ENCODE peak calls at places on chromosomes 7 and 10, in four cellular contexts. S, H, Z and O are unnamed samples.
A peak's percentile ranks its signal among the peaks of the same experiment; 100 is the strongest.

GRCh38 chr7:139582671-139583155 is 59.2 kb downstream of the CLEC2L start:
- DNase-seq in S (no peak), H (no peak), Z (no peak), O (no peak)

GRCh38 chr7:123143206-123143605 is 56.6 kb downstream of the SLC13A1 start:
- DNase-seq in S (no peak), H (no peak), Z (no peak), O (no peak)

GRCh38 chr10:118584181-118584954 is 11.1 kb downstream of the PRLHR start:
- DNase-seq in S (no peak), H (peak; percentile 81), Z (no peak), O (peak; percentile 87)

GRCh38 chr7:9124320-9124719 is 690.9 kb downstream of the NXPH1 start:
- DNase-seq in S (no peak), H (no peak), Z (no peak), O (no peak)

GRCh38 chr7:102439963-102440795 is 6.8 kb downstream of the ORAI2 start:
- DNase-seq in S (peak; percentile 60), H (peak; percentile 84), Z (no peak), O (peak; percentile 84)

GRCh38 chr7:35260254-35260653 is 6.4 kb upstream of the TBX20 start:
- DNase-seq in S (peak; percentile 40), H (no peak), Z (no peak), O (no peak)

GRCh38 chr10:79123547-79123963 is 54.8 kb downstream of the ZMIZ1 start:
- DNase-seq in S (no peak), H (no peak), Z (no peak), O (no peak)

GRCh38 chr7:157493776-157494175 is 157.0 kb downstream of the DNAJB6 start:
- DNase-seq in S (no peak), H (no peak), Z (no peak), O (no peak)

GRCh38 chr10:5932345-5932744 is 42.3 kb downstream of the FBH1 start:
- DNase-seq in S (no peak), H (no peak), Z (no peak), O (no peak)

GRCh38 chr10:79440281-79440680 is 5.1 kb downstream of the ZCCHC24 start:
- DNase-seq in S (no peak), H (no peak), Z (no peak), O (no peak)

GRCh38 chr10:71933651-71934050 is 30.5 kb upstream of the CHST3 start:
- DNase-seq in S (no peak), H (no peak), Z (no peak), O (no peak)

GRCh38 chr7:130867581-130868136 is 133.7 kb upstream of the KLF14 start:
- DNase-seq in S (no peak), H (no peak), Z (no peak), O (no peak)

GRCh38 chr10:5692476-5693358 is 8.1 kb downstream of the TASOR2 start:
- DNase-seq in S (peak; percentile 81), H (peak; percentile 42), Z (peak; percentile 87), O (no peak)

GRCh38 chr7:147053761-147054160 is 937.2 kb downstream of the CNTNAP2 start:
- DNase-seq in S (peak; percentile 24), H (no peak), Z (no peak), O (no peak)

GRCh38 chr10:110408943-110409342 is 88.8 kb upstream of the DUSP5 start:
- DNase-seq in S (no peak), H (no peak), Z (no peak), O (no peak)

GRCh38 chr7:3028071-3028766 is 15.4 kb downstream of the CARD11 start:
- DNase-seq in S (no peak), H (peak; percentile 80), Z (no peak), O (peak; percentile 2)

GRCh38 chr10:56920586-56921250 is 559.7 kb upstream of the ZWINT start:
- DNase-seq in S (no peak), H (no peak), Z (no peak), O (no peak)

GRCh38 chr10:72104472-72105097 is 16.2 kb upstream of the SPOCK2 start:
- DNase-seq in S (no peak), H (peak; percentile 27), Z (no peak), O (no peak)

GRCh38 chr7:106283831-106284515 is 810 bp downstream of the NAMPT start:
- DNase-seq in S (peak; percentile 44), H (peak; percentile 56), Z (peak; percentile 58), O (peak; percentile 9)

GRCh38 chr7:50507898-50508470 is 57.2 kb downstream of the DDC start:
- DNase-seq in S (no peak), H (no peak), Z (no peak), O (no peak)

GRCh38 chr7:16934947-16935742 is 53.4 kb upstream of the AGR3 start:
- DNase-seq in S (no peak), H (peak; percentile 40), Z (no peak), O (no peak)

GRCh38 chr10:125144209-125144608 is 16.2 kb downstream of the CTBP2 start:
- DNase-seq in S (no peak), H (no peak), Z (no peak), O (no peak)

GRCh38 chr7:4169505-4169904 is 512.6 kb upstream of the FOXK1 start:
- DNase-seq in S (no peak), H (peak; percentile 17), Z (no peak), O (no peak)

GRCh38 chr7:149854611-149855367 is 16.6 kb downstream of the ZNF862 start:
- DNase-seq in S (peak; percentile 67), H (no peak), Z (no peak), O (peak; percentile 47)

GRCh38 chr7:112103246-112103645 is 103.0 kb downstream of the DOCK4 start:
- DNase-seq in S (peak; percentile 56), H (peak; percentile 89), Z (no peak), O (no peak)

GRCh38 chr10:132040046-132040445 is 25.7 kb upstream of the JAKMIP3 start:
- DNase-seq in S (no peak), H (no peak), Z (no peak), O (no peak)

GRCh38 chr10:47092822-47093221 is 181.6 kb downstream of the PTPN20 start:
- DNase-seq in S (no peak), H (no peak), Z (no peak), O (no peak)

GRCh38 chr10:15083674-15084501 is 4.7 kb downstream of the ACBD7 start:
- DNase-seq in S (no peak), H (no peak), Z (no peak), O (no peak)

GRCh38 chr10:118950190-118950658 is 79.3 kb upstream of the NANOS1 start:
- DNase-seq in S (no peak), H (peak; percentile 47), Z (no peak), O (peak; percentile 28)

GRCh38 chr10:114876602-114877300 is 55.2 kb downstream of the FHIP2A start:
- DNase-seq in S (peak; percentile 96), H (peak; percentile 64), Z (peak; percentile 33), O (peak; percentile 52)

GRCh38 chr10:5942471-5942870 is 34.9 kb downstream of the IL15RA start:
- DNase-seq in S (no peak), H (peak; percentile 4), Z (no peak), O (no peak)

GRCh38 chr7:130144632-130145171 is 60.5 kb downstream of the TMEM209 start:
- DNase-seq in S (no peak), H (peak; percentile 86), Z (no peak), O (peak; percentile 43)

GRCh38 chr10:6953131-6953834 is 373.2 kb upstream of the PRKCQ start:
- DNase-seq in S (no peak), H (no peak), Z (no peak), O (no peak)

GRCh38 chr7:30971840-30972563 is 8.2 kb downstream of the GHRHR start:
- DNase-seq in S (no peak), H (no peak), Z (no peak), O (no peak)

GRCh38 chr10:123854498-123854897 is 37.1 kb downstream of the CPXM2 start:
- DNase-seq in S (no peak), H (no peak), Z (no peak), O (no peak)

GRCh38 chr7:108093341-108093740 is 36.8 kb downstream of the LAMB4 start:
- DNase-seq in S (no peak), H (peak; percentile 81), Z (no peak), O (no peak)

GRCh38 chr7:26397786-26398435 is 106.2 kb downstream of the SNX10 start:
- DNase-seq in S (peak; percentile 76), H (peak; percentile 5), Z (no peak), O (no peak)

DNA sequence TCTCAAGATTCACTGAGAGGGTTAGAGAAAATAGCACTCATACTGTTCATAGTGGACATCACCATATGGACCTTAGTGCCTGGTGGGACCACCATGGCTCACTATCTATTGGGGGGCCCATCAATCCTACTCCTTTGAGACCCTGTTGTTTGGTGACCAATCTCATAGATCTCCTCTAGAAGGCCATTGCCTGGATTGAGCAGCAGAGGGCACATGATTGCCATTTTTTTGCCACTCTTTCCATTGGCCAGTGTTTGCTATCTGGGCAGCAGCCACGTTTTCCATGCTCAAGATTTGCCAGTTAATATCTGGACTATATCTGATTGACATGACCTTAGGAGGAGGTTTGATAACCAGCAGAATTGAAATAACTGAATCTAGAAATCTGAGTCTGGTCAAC is 244.5 kb downstream of the ITGB1 start:
- DNase-seq in S (peak; percentile 4), H (peak; percentile 9), Z (no peak), O (no peak)
- TF ChIP-seq CTCF in S (no peak), H (no peak), Z (peak; percentile 3), O (peak; percentile 53)

GRCh38 chr10:115968236-115968635 is 304.8 kb downstream of the GFRA1 start:
- DNase-seq in S (peak; percentile 6), H (no peak), Z (no peak), O (no peak)

GRCh38 chr10:115964827-115965226 is 308.2 kb downstream of the GFRA1 start:
- DNase-seq in S (no peak), H (no peak), Z (no peak), O (no peak)

GRCh38 chr10:115969591-115969990 is 303.4 kb downstream of the GFRA1 start:
- DNase-seq in S (no peak), H (no peak), Z (no peak), O (no peak)

GRCh38 chr10:115958043-115958442 is 315.0 kb downstream of the GFRA1 start:
- DNase-seq in S (peak; percentile 51), H (no peak), Z (no peak), O (no peak)

GRCh38 chr10:115963848-115964247 is 309.2 kb downstream of the GFRA1 start:
- DNase-seq in S (peak; percentile 19), H (peak; percentile 22), Z (no peak), O (peak; percentile 15)
- TF ChIP-seq CTCF in S (no peak), H (peak; percentile 14), Z (no peak), O (peak; percentile 59)

GRCh38 chr7:140726304-140726703 is 29.8 kb downstream of the NDUFB2 start:
- DNase-seq in S (peak; percentile 55), H (peak; percentile 55), Z (no peak), O (peak; percentile 9)
- TF ChIP-seq CTCF in S (peak; percentile 61), H (peak; percentile 44), Z (peak; percentile 49), O (peak; percentile 61)

GRCh38 chr7:93812061-93812460 is 78.5 kb downstream of the TFPI2 start:
- DNase-seq in S (no peak), H (no peak), Z (no peak), O (no peak)
- TF ChIP-seq CTCF in S (no peak), H (no peak), Z (no peak), O (no peak)

DNA sequence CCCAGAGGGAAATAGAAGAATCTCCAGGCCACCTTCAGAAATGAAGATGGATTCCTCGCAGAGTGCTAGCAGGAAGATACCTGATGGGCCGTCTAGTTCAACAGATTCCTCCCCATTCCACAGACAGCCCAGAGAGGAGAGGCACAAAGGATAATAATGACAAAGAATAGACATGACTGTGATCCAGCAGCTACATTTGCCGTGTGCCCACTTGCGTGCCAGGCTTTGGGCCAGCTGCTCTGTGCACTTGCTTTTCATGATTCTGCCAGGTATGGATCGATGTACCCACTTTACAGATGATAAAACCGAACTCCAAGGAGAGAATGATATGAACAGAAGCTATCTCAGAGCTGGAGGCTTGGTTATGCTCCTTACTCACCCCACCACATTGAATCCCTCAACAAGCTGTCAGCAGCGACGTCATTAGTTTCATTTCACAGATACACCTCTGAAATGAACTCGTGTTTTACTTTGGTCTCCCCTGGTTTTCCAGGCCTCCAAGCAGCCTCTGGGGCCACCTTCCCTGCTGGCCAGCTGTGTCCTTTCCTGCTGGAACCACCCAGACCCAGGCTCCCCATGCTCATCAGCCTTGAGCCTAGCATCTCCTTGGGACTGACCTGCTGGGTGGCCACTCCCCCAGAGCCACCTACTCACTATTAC is 11.9 kb upstream of the WDFY4 start:
- DNase-seq in S (no peak), H (no peak), Z (peak; percentile 66), O (no peak)
- TF ChIP-seq CTCF in S (no peak), H (no peak), Z (no peak), O (no peak)